ENCODE peak calls at places on chromosomes 11 and 22, in five cellular contexts. R is RWPE2, U is body of pancreas, T is psoas muscle, P is heart right ventricle. M is an unnamed sample. For H3K4me1, the result is how much of the 10 kb centered on the place peaks cover.

GRCh38 chr11:71213696-71214552 is 38.5 kb downstream of the SHANK2 start:
- ATAC-seq in R (no peak), U (no peak), T (no peak), P (no peak), M (no peak)

GRCh38 chr11:64620286-64620962 is 29.4 kb downstream of the SLC22A12 start:
- ATAC-seq in R (no peak), U (peak), T (no peak), P (peak), M (peak)

GRCh38 chr11:67276821-67277230 is 10.6 kb downstream of the GRK2 start:
- ATAC-seq in R (no peak), U (no peak), T (peak), P (peak), M (peak)

GRCh38 chr11:110907629-110908028 is 195.4 kb upstream of the ARHGAP20 start:
- ATAC-seq in R (peak), U (no peak), T (no peak), P (no peak), M (no peak)

GRCh38 chr11:69576069-69576782 is 64.7 kb upstream of the CCND1 start:
- ATAC-seq in R (no peak), U (no peak), T (no peak), P (no peak), M (no peak)

GRCh38 chr22:23580586-23581251 is 629 bp upstream of the IGLL1 start:
- ATAC-seq in R (no peak), U (no peak), T (no peak), P (no peak), M (no peak)

GRCh38 chr22:38132794-38133193 is 22.3 kb upstream of the BAIAP2L2 start:
- ATAC-seq in R (no peak), U (no peak), T (no peak), P (no peak), M (no peak)

GRCh38 chr11:76552987-76553386 is 108.2 kb downstream of the EMSY start:
- ATAC-seq in R (no peak), U (no peak), T (no peak), P (no peak), M (no peak)

GRCh38 chr11:118015385-118015841 is 29.2 kb downstream of the IL10RA start:
- ATAC-seq in R (no peak), U (no peak), T (no peak), P (no peak), M (no peak)

GRCh38 chr11:877565-877964 is 33.0 kb downstream of the CHID1 start:
- ATAC-seq in R (peak), U (no peak), T (no peak), P (no peak), M (no peak)

GRCh38 chr11:32881286-32881685 is 11.3 kb upstream of the QSER1 start:
- ATAC-seq in R (peak), U (no peak), T (no peak), P (no peak), M (no peak)

GRCh38 chr11:101128571-101129202 is 926 bp downstream of the PGR start:
- ATAC-seq in R (peak), U (peak), T (peak), P (peak), M (peak)

GRCh38 chr22:50304528-50305392 is 2.7 kb downstream of the PLXNB2 start:
- ATAC-seq in R (peak), U (no peak), T (no peak), P (no peak), M (no peak)

GRCh38 chr11:22957890-22958289 is 97.6 kb upstream of the CCDC179 start:
- ATAC-seq in R (no peak), U (no peak), T (no peak), P (no peak), M (no peak)

GRCh38 chr22:46045459-46046298 is 68.7 kb upstream of the WNT7B start:
- ATAC-seq in R (no peak), U (peak), T (peak), P (peak), M (peak)

GRCh38 chr22:40764743-40765441 is 54.3 kb downstream of the SLC25A17 start:
- ATAC-seq in R (no peak), U (no peak), T (no peak), P (no peak), M (no peak)

GRCh38 chr11:86515297-86516094 is 140.8 kb downstream of the CCDC81 start:
- ATAC-seq in R (peak), U (peak), T (no peak), P (no peak), M (no peak)

GRCh38 chr22:18048441-18048898 is 24.1 kb upstream of the MICAL3 start:
- ATAC-seq in R (no peak), U (no peak), T (peak), P (no peak), M (no peak)

GRCh38 chr11:12506502-12506921 is 129.1 kb downstream of the PARVA start:
- ATAC-seq in R (no peak), U (no peak), T (no peak), P (no peak), M (no peak)

GRCh38 chr22:45632791-45633515 is 38.7 kb upstream of the ATXN10 start:
- ATAC-seq in R (no peak), U (peak), T (no peak), P (peak), M (no peak)

GRCh38 chr11:65808744-65809341 is 22.0 kb downstream of the OVOL1 start:
- ATAC-seq in R (peak), U (peak), T (no peak), P (no peak), M (no peak)

GRCh38 chr11:65801153-65801987 is 14.5 kb downstream of the OVOL1 start:
- ATAC-seq in R (no peak), U (no peak), T (no peak), P (no peak), M (no peak)

GRCh38 chr11:65802841-65803240 is 16.0 kb downstream of the OVOL1 start:
- ATAC-seq in R (no peak), U (no peak), T (no peak), P (no peak), M (no peak)

GRCh38 chr11:65806972-65807371 is 20.1 kb downstream of the OVOL1 start:
- ATAC-seq in R (no peak), U (no peak), T (no peak), P (no peak), M (no peak)

GRCh38 chr11:65803797-65804492 is 17.1 kb downstream of the OVOL1 start:
- ATAC-seq in R (no peak), U (no peak), T (no peak), P (no peak), M (no peak)
- H3K4me1 ChIP-seq in R (under half), U (under half), T (under half), P (under half), M (under half)

GRCh38 chr11:129230006-129230405 is 37.9 kb upstream of the ARHGAP32 start:
- ATAC-seq in R (no peak), U (no peak), T (no peak), P (no peak), M (no peak)
- TF ChIP-seq CTCF in R (peak), U (peak), T (no peak), P (peak), M (no peak)

GRCh38 chr22:20508815-20509271 is 1.4 kb downstream of the MED15 start:
- ATAC-seq in R (no peak), U (no peak), T (peak), P (no peak), M (no peak)
- H3K4me1 ChIP-seq in R (under half), U (under half), T (under half), P (half or more), M (under half)

GRCh38 chr11:120985718-120986569 is 38.0 kb upstream of the TBCEL start:
- ATAC-seq in R (peak), U (peak), T (peak), P (peak), M (peak)
- TF ChIP-seq CTCF in R (peak), U (no peak), T (peak), P (peak), M (peak)

M was measured in gastroesophageal sphincter.